ENCODE peak calls at places on chromosomes 16 and 17, in nine cellular contexts. C is CD8-positive, alpha-beta T cell; T is OCI-LY7; H is breast epithelium; M is right atrium auricular region; D is A549; V is ovary; K is tibial artery; R is ascending aorta. S is an unnamed sample.

GRCh38 chr16:50305441-50306061 is 39.2 kb downstream of the ADCY7 start:
- DNase-seq in C (no peak), V (peak; percentile 30), H (peak; percentile 48), R (no peak), D (no peak), K (peak; percentile 58), M (no peak), T (no peak), S (no peak)

GRCh38 chr16:85205747-85206471 is 93.6 kb upstream of the CIBAR2 start:
- DNase-seq in K (no peak), V (peak; percentile 65), M (peak; percentile 75), R (no peak), T (no peak), H (no peak), C (no peak), D (no peak), S (no peak)

GRCh38 chr16:66927012-66927436 is 1.7 kb upstream of the RRAD start:
- DNase-seq in V (no peak), T (no peak), C (no peak), R (no peak), H (no peak), D (peak; percentile 52), M (no peak), K (no peak), S (peak; percentile 80)

GRCh38 chr17:28724500-28725165 is 1.4 kb downstream of the TLCD1 start:
- DNase-seq in D (no peak), T (peak; percentile 28), V (no peak), R (no peak), C (no peak), M (no peak), K (no peak), H (no peak), S (no peak)

GRCh38 chr17:50203589-50204345 is 2.3 kb upstream of the COL1A1 start:
- DNase-seq in D (no peak), C (no peak), H (no peak), T (no peak), R (no peak), M (no peak), V (peak; percentile 61), K (no peak), S (no peak)

GRCh38 chr17:60743282-60743681 is 65.6 kb downstream of the BCAS3 start:
- DNase-seq in K (no peak), T (no peak), H (no peak), C (no peak), R (no peak), D (no peak), V (no peak), M (no peak), S (no peak)

GRCh38 chr17:81621494-81622230 is 15.2 kb downstream of the NPLOC4 start:
- DNase-seq in K (no peak), H (no peak), V (peak; percentile 38), R (no peak), C (no peak), T (no peak), M (no peak), D (no peak), S (no peak)

GRCh38 chr17:78132086-78132676 is 1.6 kb downstream of the TMC8 start:
- DNase-seq in M (no peak), R (no peak), V (no peak), K (peak; percentile 65), T (peak; percentile 80), H (no peak), C (peak; percentile 67), D (no peak), S (peak; percentile 87)

GRCh38 chr16:66660422-66661209 is 35.9 kb downstream of the CMTM4 start:
- DNase-seq in R (no peak), K (peak; percentile 84), T (no peak), C (no peak), M (peak; percentile 78), H (no peak), D (peak; percentile 72), V (peak; percentile 58), S (peak; percentile 83)

GRCh38 chr17:81666092-81666341 is 388 bp downstream of the OXLD1 start:
- DNase-seq in H (no peak), D (no peak), T (peak; percentile 45), R (no peak), C (peak; percentile 16), M (no peak), V (no peak), K (no peak), S (no peak)

GRCh38 chr16:11308493-11309283 is 27.6 kb upstream of the PRM1 start:
- DNase-seq in R (no peak), H (no peak), D (no peak), K (no peak), M (no peak), C (no peak), T (peak; percentile 99), V (no peak), S (no peak)

GRCh38 chr16:57656342-57656955 is 11.7 kb upstream of the ADGRG3 start:
- DNase-seq in C (no peak), M (no peak), T (no peak), R (no peak), K (no peak), H (no peak), D (no peak), V (no peak), S (no peak)

GRCh38 chr17:72297326-72298115 is 176.7 kb downstream of the SOX9 start:
- DNase-seq in K (peak; percentile 71), M (peak; percentile 62), D (peak; percentile 59), V (no peak), C (no peak), T (no peak), H (no peak), R (no peak), S (no peak)

GRCh38 chr17:38852771-38853291 is 690 bp downstream of the RPL23 start:
- DNase-seq in K (no peak), H (no peak), R (no peak), V (no peak), C (no peak), M (no peak), T (peak; percentile 30), D (no peak), S (no peak)

GRCh38 chr17:74514632-74515035 is 16.6 kb downstream of the CD300LB start:
- DNase-seq in K (no peak), D (peak; percentile 43), R (no peak), T (no peak), C (no peak), V (no peak), M (no peak), H (peak; percentile 41), S (no peak)

GRCh38 chr17:76689859-76690258 is 20.9 kb downstream of the MXRA7 start:
- DNase-seq in M (no peak), K (no peak), R (no peak), C (no peak), T (no peak), D (no peak), V (peak; percentile 17), H (no peak), S (no peak)

GRCh38 chr17:28710948-28711722 is 553 bp downstream of the PROCA1 start:
- DNase-seq in D (peak; percentile 97), T (peak; percentile 85), H (peak; percentile 83), M (peak; percentile 89), V (peak; percentile 94), R (peak; percentile 56), C (peak; percentile 84), K (peak; percentile 96), S (peak; percentile 97)

DNA sequence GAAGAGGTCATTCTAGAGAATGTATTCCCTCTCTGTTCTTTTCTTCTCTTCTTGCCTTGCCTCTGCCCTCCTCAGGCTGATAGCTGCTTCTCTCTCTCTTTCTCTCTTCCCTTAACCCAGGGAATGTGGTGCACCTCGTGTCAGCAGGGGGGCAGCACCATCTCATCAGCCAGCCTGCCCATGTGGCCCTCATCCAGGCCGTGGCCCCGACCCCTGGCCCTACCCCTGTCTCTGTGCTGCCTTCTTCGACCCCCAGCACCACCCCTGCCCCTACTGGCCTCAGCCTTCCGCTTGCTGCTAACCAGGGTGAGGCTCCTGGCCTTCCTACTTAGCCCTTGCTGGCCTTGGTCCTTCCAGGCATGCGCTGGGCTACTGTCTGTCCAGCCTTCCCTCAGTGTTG is 23.5 kb downstream of the SRCAP start:
- DNase-seq in C (no peak), H (no peak), M (no peak), R (no peak), V (no peak), D (no peak), K (peak; percentile 28), T (no peak), S (no peak)
- TF ChIP-seq CTCF in C (no peak), H (no peak), M (no peak), R (no peak), V (no peak), D (no peak), K (no peak), T (peak; percentile 39), S (no peak)

GRCh38 chr17:14482715-14483114 is 181.8 kb downstream of the HS3ST3B1 start:
- DNase-seq in V (no peak), M (no peak), H (no peak), R (no peak), D (no peak), T (no peak), K (no peak), C (no peak), S (no peak)
- H3K4me1 ChIP-seq in V (no peaks in the 10 kb centered on the region), M (no peaks in the 10 kb centered on the region), H (no peaks in the 10 kb centered on the region), R (no peaks in the 10 kb centered on the region), D (no peaks in the 10 kb centered on the region), T (no peaks in the 10 kb centered on the region), K (no peaks in the 10 kb centered on the region), C (no peaks in the 10 kb centered on the region), S (no peaks in the 10 kb centered on the region)

DNA sequence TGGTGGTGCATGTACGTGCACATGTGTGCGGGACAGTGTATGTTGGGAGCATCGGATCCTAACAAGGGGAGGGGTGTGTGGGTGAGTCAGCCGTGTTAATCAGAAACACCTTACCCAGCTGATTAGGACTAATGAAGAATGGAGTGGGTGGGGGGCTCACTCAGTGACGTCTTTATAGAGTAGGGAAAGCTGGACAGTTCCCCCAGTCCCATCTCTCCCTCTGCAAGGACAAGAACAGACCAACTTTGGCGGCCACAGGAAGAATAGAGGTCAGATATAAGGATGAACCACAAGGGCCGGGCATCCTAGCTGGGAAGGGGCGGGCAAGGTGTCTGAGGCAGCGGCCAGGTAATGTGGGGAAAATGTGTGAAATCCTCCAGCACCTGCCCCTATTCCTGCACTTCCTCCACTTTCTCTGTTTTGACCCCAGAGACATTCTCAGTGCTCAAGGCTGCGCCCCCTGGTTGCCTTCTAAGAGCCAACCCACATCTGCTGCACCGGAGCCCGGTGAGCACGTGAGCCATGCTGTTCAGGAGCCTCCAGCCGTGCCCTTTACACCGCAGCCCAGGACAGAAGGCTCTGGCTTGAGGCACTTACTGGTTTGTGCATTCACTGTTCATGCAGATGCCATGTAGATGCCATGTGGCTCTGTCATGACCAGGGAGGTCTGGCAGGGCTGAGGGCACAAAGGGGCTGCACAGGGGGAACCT is 18.9 kb upstream of the TBX21 start:
- DNase-seq in V (no peak), T (no peak), C (no peak), R (no peak), D (no peak), H (no peak), K (no peak), M (no peak), S (no peak)
- TF ChIP-seq CTCF in V (no peak), T (peak; percentile 40), C (no peak), R (no peak), D (no peak), H (no peak), K (no peak), M (no peak), S (no peak)

DNA sequence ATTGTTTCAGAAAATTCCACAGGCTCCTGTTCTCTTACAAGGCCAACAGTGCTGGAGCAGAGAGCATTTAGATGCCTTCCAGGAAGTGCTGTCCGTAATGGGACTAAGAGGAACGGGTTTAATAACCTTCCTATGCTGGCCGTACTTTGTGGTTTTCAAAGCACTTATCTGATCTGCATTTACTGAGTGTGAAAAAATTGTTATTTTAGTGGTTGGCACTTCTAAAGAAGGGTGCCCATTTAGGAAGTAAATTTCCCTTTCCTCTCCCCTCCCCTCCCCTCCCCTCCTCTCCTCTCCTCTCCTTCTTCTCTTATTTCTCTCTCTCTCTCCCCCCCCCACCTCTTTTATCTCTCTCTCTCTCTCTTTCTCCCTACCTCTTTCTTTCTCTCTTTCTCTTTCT is 72.0 kb upstream of the DNAJA2 start:
- DNase-seq in H (no peak), K (no peak), V (no peak), T (no peak), M (no peak), D (no peak), C (no peak), R (no peak), S (no peak)
- H3K4me1 ChIP-seq in H (no peaks in the 10 kb centered on the region), K (no peaks in the 10 kb centered on the region), V (peaks cover 2% of the 10 kb centered on the region), T (peaks cover 18% of the 10 kb centered on the region), M (no peaks in the 10 kb centered on the region), D (no peaks in the 10 kb centered on the region), C (peaks cover 9% of the 10 kb centered on the region), R (no peaks in the 10 kb centered on the region), S (no peaks in the 10 kb centered on the region)